ENCODE peak calls at places on chromosomes 3 and 15, in ten cellular contexts. One of them, this sample, is unnamed.
A peak's percentile ranks its signal among the peaks of the same experiment; 100 is the strongest.

GRCh38 chr15:74961616-74962015 is 5.0 kb upstream of the RPP25 start:
- DNase-seq in left lung: no peak
- DNase-seq in kidney epithelial cell: no peak
- DNase-seq in A549: no peak
- DNase-seq in choroid plexus epithelial cell: no peak
- DNase-seq in glutamatergic neuron: no peak
- DNase-seq in astrocyte of the spinal cord: no peak
- DNase-seq in progenitor cell of endocrine pancreas: no peak
- DNase-seq in AG09319: no peak
- DNase-seq in fibroblast of mammary gland: no peak
- DNase-seq in this sample: no peak

GRCh38 chr3:119786409-119786808 is 4.5 kb downstream of the NR1I2 start:
- DNase-seq in AG09319: no peak
- DNase-seq in kidney epithelial cell: no peak
- DNase-seq in glutamatergic neuron: no peak
- DNase-seq in progenitor cell of endocrine pancreas: no peak
- DNase-seq in left lung: no peak
- DNase-seq in A549: no peak
- DNase-seq in fibroblast of mammary gland: no peak
- DNase-seq in astrocyte of the spinal cord: no peak
- DNase-seq in choroid plexus epithelial cell: no peak
- DNase-seq in this sample: no peak

GRCh38 chr15:91126080-91126479 is 26.0 kb downstream of the SV2B start:
- DNase-seq in astrocyte of the spinal cord: no peak
- DNase-seq in A549: no peak
- DNase-seq in fibroblast of mammary gland: no peak
- DNase-seq in AG09319: no peak
- DNase-seq in choroid plexus epithelial cell: no peak
- DNase-seq in left lung: no peak
- DNase-seq in glutamatergic neuron: no peak
- DNase-seq in progenitor cell of endocrine pancreas: no peak
- DNase-seq in kidney epithelial cell: no peak
- DNase-seq in this sample: peak; percentile 45

GRCh38 chr3:83514130-83514914 is 1444.5 kb upstream of the CADM2 start:
- DNase-seq in left lung: no peak
- DNase-seq in kidney epithelial cell: peak; percentile 42
- DNase-seq in AG09319: no peak
- DNase-seq in progenitor cell of endocrine pancreas: no peak
- DNase-seq in choroid plexus epithelial cell: peak; percentile 76
- DNase-seq in A549: peak; percentile 19
- DNase-seq in fibroblast of mammary gland: no peak
- DNase-seq in glutamatergic neuron: no peak
- DNase-seq in astrocyte of the spinal cord: peak; percentile 49
- DNase-seq in this sample: peak; percentile 30

GRCh38 chr3:132660056-132660744 is at the start of gene UBA5:
- DNase-seq in progenitor cell of endocrine pancreas: peak; percentile 24
- DNase-seq in fibroblast of mammary gland: peak; percentile 60
- DNase-seq in glutamatergic neuron: peak; percentile 70
- DNase-seq in astrocyte of the spinal cord: peak; percentile 76
- DNase-seq in AG09319: no peak
- DNase-seq in left lung: peak; percentile 70
- DNase-seq in kidney epithelial cell: no peak
- DNase-seq in A549: peak; percentile 71
- DNase-seq in choroid plexus epithelial cell: peak; percentile 61
- DNase-seq in this sample: peak; percentile 78

GRCh38 chr3:5160926-5161858 is 26.3 kb upstream of the EDEM1 start:
- DNase-seq in kidney epithelial cell: no peak
- DNase-seq in AG09319: no peak
- DNase-seq in left lung: no peak
- DNase-seq in progenitor cell of endocrine pancreas: no peak
- DNase-seq in glutamatergic neuron: no peak
- DNase-seq in astrocyte of the spinal cord: peak; percentile 37
- DNase-seq in fibroblast of mammary gland: no peak
- DNase-seq in choroid plexus epithelial cell: peak; percentile 19
- DNase-seq in A549: no peak
- DNase-seq in this sample: no peak

GRCh38 chr3:165852710-165853109 is 15.5 kb upstream of the BCHE start:
- DNase-seq in fibroblast of mammary gland: peak; percentile 11
- DNase-seq in glutamatergic neuron: no peak
- DNase-seq in progenitor cell of endocrine pancreas: no peak
- DNase-seq in A549: no peak
- DNase-seq in AG09319: no peak
- DNase-seq in choroid plexus epithelial cell: peak; percentile 33
- DNase-seq in left lung: no peak
- DNase-seq in kidney epithelial cell: no peak
- DNase-seq in astrocyte of the spinal cord: no peak
- DNase-seq in this sample: no peak

GRCh38 chr3:30486386-30486785 is 120.0 kb upstream of the TGFBR2 start:
- DNase-seq in progenitor cell of endocrine pancreas: no peak
- DNase-seq in kidney epithelial cell: no peak
- DNase-seq in glutamatergic neuron: no peak
- DNase-seq in left lung: no peak
- DNase-seq in fibroblast of mammary gland: no peak
- DNase-seq in choroid plexus epithelial cell: no peak
- DNase-seq in AG09319: no peak
- DNase-seq in A549: no peak
- DNase-seq in astrocyte of the spinal cord: no peak
- DNase-seq in this sample: no peak

GRCh38 chr3:160564205-160564922 is 1.0 kb downstream of the KPNA4 start:
- DNase-seq in astrocyte of the spinal cord: no peak
- DNase-seq in glutamatergic neuron: peak; percentile 47
- DNase-seq in progenitor cell of endocrine pancreas: no peak
- DNase-seq in left lung: peak; percentile 43
- DNase-seq in kidney epithelial cell: no peak
- DNase-seq in AG09319: no peak
- DNase-seq in choroid plexus epithelial cell: peak; percentile 10
- DNase-seq in fibroblast of mammary gland: no peak
- DNase-seq in A549: peak; percentile 12
- DNase-seq in this sample: peak; percentile 48

GRCh38 chr15:99707481-99708270 is 25.6 kb downstream of the LYSMD4 start:
- DNase-seq in progenitor cell of endocrine pancreas: no peak
- DNase-seq in fibroblast of mammary gland: peak; percentile 93
- DNase-seq in A549: no peak
- DNase-seq in choroid plexus epithelial cell: peak; percentile 48
- DNase-seq in astrocyte of the spinal cord: peak; percentile 43
- DNase-seq in left lung: no peak
- DNase-seq in kidney epithelial cell: no peak
- DNase-seq in AG09319: peak; percentile 54
- DNase-seq in glutamatergic neuron: no peak
- DNase-seq in this sample: no peak

GRCh38 chr15:99706557-99707303 is 26.5 kb downstream of the LYSMD4 start:
- DNase-seq in glutamatergic neuron: no peak
- DNase-seq in choroid plexus epithelial cell: peak; percentile 26
- DNase-seq in A549: no peak
- DNase-seq in AG09319: no peak
- DNase-seq in kidney epithelial cell: no peak
- DNase-seq in progenitor cell of endocrine pancreas: no peak
- DNase-seq in astrocyte of the spinal cord: no peak
- DNase-seq in left lung: no peak
- DNase-seq in fibroblast of mammary gland: peak; percentile 54
- DNase-seq in this sample: no peak

GRCh38 chr15:99702895-99703602 is 30.2 kb downstream of the LYSMD4 start:
- DNase-seq in glutamatergic neuron: no peak
- DNase-seq in left lung: no peak
- DNase-seq in progenitor cell of endocrine pancreas: no peak
- DNase-seq in AG09319: no peak
- DNase-seq in kidney epithelial cell: no peak
- DNase-seq in A549: no peak
- DNase-seq in astrocyte of the spinal cord: no peak
- DNase-seq in fibroblast of mammary gland: no peak
- DNase-seq in choroid plexus epithelial cell: peak; percentile 69
- DNase-seq in this sample: no peak

GRCh38 chr15:99704444-99704838 is 28.8 kb downstream of the LYSMD4 start:
- DNase-seq in kidney epithelial cell: peak; percentile 65
- DNase-seq in choroid plexus epithelial cell: peak; percentile 97
- DNase-seq in A549: peak; percentile 90
- DNase-seq in progenitor cell of endocrine pancreas: peak; percentile 21
- DNase-seq in astrocyte of the spinal cord: peak; percentile 91
- DNase-seq in left lung: no peak
- DNase-seq in glutamatergic neuron: no peak
- DNase-seq in fibroblast of mammary gland: peak; percentile 91
- DNase-seq in AG09319: peak; percentile 69
- DNase-seq in this sample: peak; percentile 64

DNA sequence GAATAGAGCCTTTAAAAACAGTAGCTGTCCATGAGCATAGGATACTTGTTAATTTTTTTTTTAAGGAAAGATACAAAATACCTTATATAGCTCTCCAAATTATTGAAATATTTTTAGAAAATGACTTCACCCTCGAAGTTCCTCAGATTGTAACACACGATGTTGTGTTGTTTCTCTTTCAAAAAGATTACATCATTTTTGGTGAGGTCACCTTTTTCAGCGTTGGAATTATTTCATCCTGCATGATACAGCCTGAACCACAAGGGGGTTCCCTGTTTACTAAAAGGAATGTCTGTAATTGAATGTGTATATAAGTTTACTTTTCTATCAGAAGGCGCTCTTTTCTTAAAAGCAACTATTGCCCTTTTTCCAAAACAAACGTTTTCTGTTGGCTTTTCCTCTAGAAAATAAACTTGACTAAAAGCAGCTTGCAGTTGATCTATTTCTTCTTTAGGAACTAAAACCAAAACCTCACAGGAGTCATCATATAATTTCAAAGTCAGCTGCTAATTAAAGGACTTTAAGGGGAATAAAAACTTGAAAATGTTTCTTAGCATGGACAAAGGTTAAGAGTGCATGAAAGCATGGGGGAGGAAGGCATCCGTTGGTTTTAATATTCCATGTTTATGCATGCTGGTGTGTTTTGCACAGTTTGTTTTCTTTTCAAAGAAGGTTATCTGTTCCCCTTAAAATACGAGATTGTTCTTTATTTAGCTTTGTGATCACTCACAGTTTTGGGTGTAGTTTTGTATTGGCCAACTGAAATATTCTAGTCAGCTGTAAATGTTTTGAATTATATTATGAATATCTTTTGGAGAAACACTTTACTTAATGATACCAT is 29.4 kb downstream of the LYSMD4 start:
- DNase-seq in fibroblast of mammary gland: peak; percentile 92
- DNase-seq in astrocyte of the spinal cord: peak; percentile 94
- DNase-seq in A549: peak; percentile 81
- DNase-seq in kidney epithelial cell: peak; percentile 61
- DNase-seq in AG09319: peak; percentile 70
- DNase-seq in choroid plexus epithelial cell: peak; percentile 96
- DNase-seq in left lung: no peak
- DNase-seq in glutamatergic neuron: no peak
- DNase-seq in progenitor cell of endocrine pancreas: no peak
- DNase-seq in this sample: peak; percentile 53
- TF ChIP-seq CTCF in fibroblast of mammary gland: peak; percentile 76
- TF ChIP-seq CTCF in astrocyte of the spinal cord: peak; percentile 62
- TF ChIP-seq CTCF in A549: peak; percentile 47
- TF ChIP-seq CTCF in kidney epithelial cell: peak; percentile 58
- TF ChIP-seq CTCF in AG09319: peak; percentile 53
- TF ChIP-seq CTCF in choroid plexus epithelial cell: peak; percentile 63
- TF ChIP-seq CTCF in left lung: peak; percentile 53
- TF ChIP-seq CTCF in glutamatergic neuron: peak; percentile 50
- TF ChIP-seq CTCF in progenitor cell of endocrine pancreas: peak; percentile 60
- TF ChIP-seq CTCF in this sample: peak; percentile 64

GRCh38 chr3:13881536-13882410 is 1.9 kb upstream of the WNT7A start:
- DNase-seq in A549: no peak
- DNase-seq in kidney epithelial cell: no peak
- DNase-seq in choroid plexus epithelial cell: no peak
- DNase-seq in AG09319: no peak
- DNase-seq in left lung: no peak
- DNase-seq in glutamatergic neuron: no peak
- DNase-seq in progenitor cell of endocrine pancreas: no peak
- DNase-seq in fibroblast of mammary gland: no peak
- DNase-seq in astrocyte of the spinal cord: no peak
- DNase-seq in this sample: no peak

GRCh38 chr3:13879102-13879945 is 547 bp downstream of the WNT7A start:
- DNase-seq in astrocyte of the spinal cord: no peak
- DNase-seq in kidney epithelial cell: no peak
- DNase-seq in A549: no peak
- DNase-seq in choroid plexus epithelial cell: no peak
- DNase-seq in glutamatergic neuron: peak; percentile 37
- DNase-seq in left lung: no peak
- DNase-seq in fibroblast of mammary gland: no peak
- DNase-seq in progenitor cell of endocrine pancreas: no peak
- DNase-seq in AG09319: no peak
- DNase-seq in this sample: peak; percentile 58

GRCh38 chr3:13878711-13879101 is 1.2 kb downstream of the WNT7A start:
- DNase-seq in left lung: no peak
- DNase-seq in kidney epithelial cell: no peak
- DNase-seq in A549: no peak
- DNase-seq in progenitor cell of endocrine pancreas: no peak
- DNase-seq in fibroblast of mammary gland: no peak
- DNase-seq in choroid plexus epithelial cell: no peak
- DNase-seq in AG09319: no peak
- DNase-seq in astrocyte of the spinal cord: no peak
- DNase-seq in glutamatergic neuron: peak; percentile 35
- DNase-seq in this sample: peak; percentile 49

GRCh38 chr3:13880811-13881156 is 913 bp upstream of the WNT7A start:
- DNase-seq in A549: no peak
- DNase-seq in kidney epithelial cell: no peak
- DNase-seq in choroid plexus epithelial cell: no peak
- DNase-seq in astrocyte of the spinal cord: no peak
- DNase-seq in left lung: no peak
- DNase-seq in AG09319: no peak
- DNase-seq in fibroblast of mammary gland: no peak
- DNase-seq in progenitor cell of endocrine pancreas: no peak
- DNase-seq in glutamatergic neuron: no peak
- DNase-seq in this sample: no peak

GRCh38 chr3:13879946-13880810 is at the start of gene WNT7A:
- DNase-seq in choroid plexus epithelial cell: no peak
- DNase-seq in astrocyte of the spinal cord: no peak
- DNase-seq in left lung: no peak
- DNase-seq in A549: peak; percentile 41
- DNase-seq in progenitor cell of endocrine pancreas: peak; percentile 59
- DNase-seq in AG09319: no peak
- DNase-seq in glutamatergic neuron: peak; percentile 84
- DNase-seq in kidney epithelial cell: no peak
- DNase-seq in fibroblast of mammary gland: no peak
- DNase-seq in this sample: peak; percentile 78
- TF ChIP-seq CTCF in choroid plexus epithelial cell: peak; percentile 21
- TF ChIP-seq CTCF in astrocyte of the spinal cord: no peak
- TF ChIP-seq CTCF in left lung: peak; percentile 52
- TF ChIP-seq CTCF in A549: peak; percentile 80
- TF ChIP-seq CTCF in progenitor cell of endocrine pancreas: peak; percentile 84
- TF ChIP-seq CTCF in AG09319: peak; percentile 23
- TF ChIP-seq CTCF in glutamatergic neuron: peak; percentile 88
- TF ChIP-seq CTCF in kidney epithelial cell: peak; percentile 50
- TF ChIP-seq CTCF in fibroblast of mammary gland: no peak
- TF ChIP-seq CTCF in this sample: peak; percentile 95

GRCh38 chr15:48358229-48358641 is 27.0 kb downstream of the DUT start:
- DNase-seq in left lung: no peak
- DNase-seq in fibroblast of mammary gland: peak; percentile 79
- DNase-seq in astrocyte of the spinal cord: peak; percentile 68
- DNase-seq in choroid plexus epithelial cell: peak; percentile 75
- DNase-seq in kidney epithelial cell: no peak
- DNase-seq in A549: peak; percentile 24
- DNase-seq in glutamatergic neuron: no peak
- DNase-seq in progenitor cell of endocrine pancreas: no peak
- DNase-seq in AG09319: no peak
- DNase-seq in this sample: no peak
- TF ChIP-seq CTCF in left lung: peak; percentile 59
- TF ChIP-seq CTCF in fibroblast of mammary gland: peak; percentile 71
- TF ChIP-seq CTCF in astrocyte of the spinal cord: peak; percentile 52
- TF ChIP-seq CTCF in choroid plexus epithelial cell: peak; percentile 63
- TF ChIP-seq CTCF in kidney epithelial cell: peak; percentile 48
- TF ChIP-seq CTCF in A549: peak; percentile 63
- TF ChIP-seq CTCF in glutamatergic neuron: peak; percentile 71
- TF ChIP-seq CTCF in progenitor cell of endocrine pancreas: peak; percentile 69
- TF ChIP-seq CTCF in AG09319: peak; percentile 56
- TF ChIP-seq CTCF in this sample: no peak

GRCh38 chr3:9782777-9783176 is 9.5 kb downstream of the TADA3 start:
- DNase-seq in glutamatergic neuron: no peak
- DNase-seq in choroid plexus epithelial cell: no peak
- DNase-seq in kidney epithelial cell: no peak
- DNase-seq in left lung: no peak
- DNase-seq in A549: peak; percentile 45
- DNase-seq in astrocyte of the spinal cord: no peak
- DNase-seq in fibroblast of mammary gland: no peak
- DNase-seq in AG09319: no peak
- DNase-seq in progenitor cell of endocrine pancreas: no peak
- DNase-seq in this sample: no peak
- TF ChIP-seq CTCF in glutamatergic neuron: no peak
- TF ChIP-seq CTCF in choroid plexus epithelial cell: no peak
- TF ChIP-seq CTCF in kidney epithelial cell: peak; percentile 2
- TF ChIP-seq CTCF in left lung: no peak
- TF ChIP-seq CTCF in A549: peak; percentile 33
- TF ChIP-seq CTCF in astrocyte of the spinal cord: no peak
- TF ChIP-seq CTCF in fibroblast of mammary gland: no peak
- TF ChIP-seq CTCF in AG09319: no peak
- TF ChIP-seq CTCF in progenitor cell of endocrine pancreas: no peak
- TF ChIP-seq CTCF in this sample: no peak

This sample was measured in Calu3.